ENCODE peak calls at places on chromosomes 3 and 15, in five cellular contexts. F is HCT116, O is K562, B is HepG2, L is GM12878. S is an unnamed sample.
A peak's percentile ranks its signal among the peaks of the same experiment; 100 is the strongest.

GRCh38 chr3:188683032-188683491 is 488.7 kb upstream of the TPRG1 start:
- DNase-seq in F (no peak), O (no peak), B (peak; percentile 6), L (no peak), S (no peak)

GRCh38 chr3:120198305-120198878 is 86.6 kb downstream of the GPR156 start:
- DNase-seq in B (peak; percentile 8), F (peak; percentile 8), L (no peak), O (no peak), S (no peak)

GRCh38 chr3:141465221-141465620 is 21.6 kb upstream of the RASA2 start:
- DNase-seq in F (no peak), L (no peak), B (no peak), O (no peak), S (no peak)

GRCh38 chr3:117562000-117562399 is 852.4 kb downstream of the TUSC7 start:
- DNase-seq in F (no peak), O (no peak), L (no peak), B (no peak), S (no peak)

GRCh38 chr15:80367094-80367493 is 37.1 kb upstream of the ARNT2 start:
- DNase-seq in O (peak; percentile 42), L (no peak), F (peak; percentile 45), B (peak; percentile 3), S (peak; percentile 69)

GRCh38 chr15:78315686-78316085 is 16.3 kb upstream of the SKIC8 start:
- DNase-seq in O (peak; percentile 57), F (no peak), B (peak; percentile 47), L (no peak), S (peak; percentile 70)

GRCh38 chr15:101027920-101028319 is 108.8 kb downstream of the LRRK1 start:
- DNase-seq in L (no peak), F (no peak), O (no peak), B (no peak), S (no peak)

GRCh38 chr3:105611304-105612192 is 244.8 kb downstream of the ALCAM start:
- DNase-seq in L (no peak), F (peak; percentile 33), B (no peak), O (no peak), S (no peak)

GRCh38 chr15:49273734-49274318 is 103.8 kb downstream of the GALK2 start:
- DNase-seq in F (no peak), O (no peak), L (no peak), B (no peak), S (no peak)

GRCh38 chr3:42172047-42172654 is 81.0 kb downstream of the TRAK1 start:
- DNase-seq in F (no peak), L (no peak), O (no peak), B (no peak), S (no peak)

GRCh38 chr15:82646250-82647044 is 716 bp downstream of the CPEB1 start:
- DNase-seq in O (peak; percentile 77), L (no peak), B (no peak), F (no peak), S (peak; percentile 76)

GRCh38 chr15:98889930-98890695 is 117.5 kb downstream of the PGPEP1L start:
- DNase-seq in O (no peak), B (no peak), F (no peak), L (no peak), S (no peak)

GRCh38 chr3:114928989-114929620 is 218.0 kb downstream of the ZBTB20 start:
- DNase-seq in F (no peak), L (no peak), O (no peak), B (no peak), S (no peak)

GRCh38 chr3:69044608-69045007 is 7.5 kb downstream of the TMF1 start:
- DNase-seq in F (no peak), O (no peak), B (no peak), L (no peak), S (no peak)

GRCh38 chr3:101928890-101929289 is 79.6 kb downstream of the NFKBIZ start:
- DNase-seq in B (no peak), L (no peak), F (no peak), O (no peak), S (no peak)

GRCh38 chr3:177374323-177374722 is 177.0 kb upstream of the TBL1XR1 start:
- DNase-seq in B (no peak), L (no peak), O (no peak), F (no peak), S (no peak)
- H2AFZ ChIP-seq in B (no peak overlapping the region), L (no peak overlapping the region), O (peak overlapping the region; percentile 22), F (no peak overlapping the region), S (no peak overlapping the region)

GRCh38 chr15:61133361-61133760 is 95.7 kb downstream of the RORA start:
- DNase-seq in F (no peak), O (no peak), B (no peak), L (no peak), S (no peak)
- TF ChIP-seq SP1 in F (no peak), O (no peak), B (no peak), L (no peak), S (no peak)

DNA sequence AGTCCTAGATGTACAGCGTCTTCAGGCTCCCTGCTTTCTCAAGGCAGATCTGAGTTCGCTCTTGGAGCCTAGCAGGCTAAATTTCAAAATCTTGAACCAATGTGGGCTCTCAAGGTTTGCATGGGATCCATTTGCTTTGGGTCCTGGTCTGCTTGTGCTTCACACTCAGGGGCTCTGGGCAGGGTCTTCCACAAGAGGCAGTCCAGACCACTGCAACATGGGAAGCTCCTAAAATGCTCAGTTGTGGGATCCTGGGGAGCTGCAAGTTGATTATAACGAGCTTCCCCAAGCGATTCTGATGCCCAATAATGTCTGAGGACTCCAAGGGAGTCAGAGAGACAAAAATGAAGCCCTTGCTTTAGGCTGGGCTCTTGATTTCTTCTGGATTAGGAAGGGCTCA is 6.7 kb downstream of the NUTM1 start:
- DNase-seq in L (no peak), O (no peak), F (no peak), B (no peak), S (no peak)
- H2AFZ ChIP-seq in L (no peak overlapping the region), O (no peak overlapping the region), F (no peak overlapping the region), B (no peak overlapping the region), S (no peak overlapping the region)

DNA sequence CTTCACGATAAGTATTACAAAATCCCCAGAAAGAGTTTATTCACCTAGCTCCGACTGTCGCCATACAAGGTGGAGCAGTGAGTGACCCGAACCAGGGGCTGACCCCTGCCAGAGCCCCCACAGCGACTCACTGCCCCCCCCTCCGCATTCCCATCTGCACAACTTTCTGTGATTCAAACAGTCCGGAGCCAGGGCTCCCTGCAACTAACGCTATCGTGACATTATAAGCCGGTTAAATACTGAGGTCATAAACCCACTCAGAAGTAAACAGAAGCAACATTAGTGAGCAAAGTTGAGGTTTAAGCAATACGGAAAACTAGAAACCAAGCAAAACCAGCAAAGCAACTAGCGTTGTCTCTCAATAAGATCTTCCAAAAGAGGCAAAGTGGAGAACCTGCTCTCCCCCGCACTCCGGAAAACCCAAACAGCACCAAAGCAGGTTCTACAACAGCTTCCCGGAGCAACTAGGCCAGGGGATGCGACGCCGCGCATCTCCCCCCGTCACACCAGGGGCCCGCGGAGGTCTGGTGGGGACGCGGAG is 642 bp downstream of the SCAP start:
- DNase-seq in O (peak; percentile 23), L (no peak), F (no peak), B (peak; percentile 25), S (no peak)
- TF ChIP-seq SP1 in O (no peak), L (no peak), F (no peak), B (no peak), S (no peak)

DNA sequence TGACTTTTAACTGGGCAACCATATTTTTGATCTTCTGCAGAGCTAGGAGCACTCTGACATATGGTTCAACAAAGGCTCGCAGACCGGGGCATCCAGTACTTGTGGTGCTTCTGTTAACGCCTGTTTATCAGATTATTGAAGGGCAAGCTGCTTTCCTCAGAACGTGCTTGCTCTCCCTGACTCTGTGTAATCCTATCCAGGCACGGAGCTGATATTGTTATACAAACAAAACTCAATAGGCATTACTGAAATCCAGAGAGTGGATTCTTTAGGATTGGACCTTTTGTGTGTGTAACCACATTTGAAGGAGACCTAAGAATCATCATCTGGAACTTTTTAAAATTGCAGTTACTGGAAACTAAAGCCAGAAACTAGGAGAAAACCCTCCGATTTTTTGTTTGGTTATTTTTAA is 246.5 kb downstream of the PTPRG start:
- DNase-seq in L (no peak), F (no peak), O (no peak), B (peak; percentile 39), S (no peak)
- H2AFZ ChIP-seq in L (no peak overlapping the region), F (no peak overlapping the region), O (no peak overlapping the region), B (no peak overlapping the region), S (no peak overlapping the region)

GRCh38 chr3:15651396-15651795 is 49.9 kb downstream of the BTD start:
- DNase-seq in F (no peak), B (no peak), O (no peak), L (no peak), S (no peak)
- TF ChIP-seq SP1 in F (no peak), B (no peak), O (no peak), L (no peak), S (no peak)

GRCh38 chr3:133505813-133506212 is 67.7 kb upstream of the CDV3 start:
- DNase-seq in O (no peak), F (no peak), B (no peak), L (no peak), S (no peak)
- H2AFZ ChIP-seq in O (no peak overlapping the region), F (no peak overlapping the region), B (no peak overlapping the region), L (peak overlapping the region; percentile 86), S (peak overlapping the region; percentile 73)

DNA sequence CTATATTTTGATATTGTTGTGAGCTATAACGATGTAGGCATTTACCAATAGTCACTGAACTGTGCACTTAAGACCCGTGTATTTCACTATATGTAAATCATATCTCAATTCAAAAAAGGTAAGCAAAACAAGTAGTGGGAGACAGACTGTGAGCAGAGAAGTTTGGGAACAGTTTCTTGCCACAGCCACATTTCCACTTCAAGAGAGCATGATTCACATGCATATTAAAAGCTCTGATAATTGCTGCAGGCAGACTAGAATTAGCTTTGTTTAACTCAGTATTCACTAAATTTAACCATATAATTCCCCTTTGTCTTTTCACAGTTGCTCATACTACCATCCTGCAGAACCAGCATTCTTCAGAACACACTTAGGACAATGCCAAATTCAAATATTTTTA is 168.4 kb upstream of the ZNF385D start:
- DNase-seq in B (no peak), O (no peak), L (no peak), F (no peak), S (no peak)
- TF ChIP-seq SP1 in B (no peak), O (no peak), L (no peak), F (no peak), S (no peak)

S was measured in H1.